ENCODE peak calls at places on chromosomes 12 and 14, in eight cellular contexts. One of them, this sample, is unnamed. For H3K4me1, the result is how much of the 10 kb centered on the place peaks cover.

GRCh38 chr12:13173012-13173441 is 23.5 kb upstream of the EMP1 start:
- DNase-seq in mesendoderm: no peak
- DNase-seq in spleen: no peak
- DNase-seq in right cardiac atrium: no peak
- DNase-seq in heart right ventricle: no peak
- DNase-seq in neural progenitor cell: no peak
- DNase-seq in HepG2: no peak
- DNase-seq in A549: no peak
- DNase-seq in this sample: no peak

GRCh38 chr14:100859781-100860180 is 33.9 kb downstream of the MEG3 start:
- DNase-seq in neural progenitor cell: no peak
- DNase-seq in spleen: peak
- DNase-seq in mesendoderm: no peak
- DNase-seq in A549: no peak
- DNase-seq in heart right ventricle: no peak
- DNase-seq in right cardiac atrium: peak
- DNase-seq in HepG2: no peak
- DNase-seq in this sample: no peak

GRCh38 chr12:107352347-107353081 is 259.2 kb upstream of the CRY1 start:
- DNase-seq in heart right ventricle: no peak
- DNase-seq in right cardiac atrium: no peak
- DNase-seq in HepG2: peak
- DNase-seq in A549: peak
- DNase-seq in spleen: no peak
- DNase-seq in mesendoderm: no peak
- DNase-seq in neural progenitor cell: no peak
- DNase-seq in this sample: no peak

GRCh38 chr12:123270380-123271181 is 1.1 kb downstream of the CDK2AP1 start:
- DNase-seq in mesendoderm: no peak
- DNase-seq in neural progenitor cell: peak
- DNase-seq in HepG2: peak
- DNase-seq in spleen: peak
- DNase-seq in heart right ventricle: peak
- DNase-seq in A549: no peak
- DNase-seq in right cardiac atrium: peak
- DNase-seq in this sample: peak

GRCh38 chr14:52678591-52678990 is 16.8 kb downstream of the ERO1A start:
- DNase-seq in heart right ventricle: no peak
- DNase-seq in spleen: no peak
- DNase-seq in neural progenitor cell: no peak
- DNase-seq in A549: peak
- DNase-seq in mesendoderm: peak
- DNase-seq in HepG2: peak
- DNase-seq in right cardiac atrium: no peak
- DNase-seq in this sample: no peak

GRCh38 chr14:57009585-57010515 is 199.6 kb upstream of the OTX2 start:
- DNase-seq in right cardiac atrium: no peak
- DNase-seq in mesendoderm: peak
- DNase-seq in heart right ventricle: no peak
- DNase-seq in HepG2: no peak
- DNase-seq in spleen: no peak
- DNase-seq in A549: no peak
- DNase-seq in neural progenitor cell: no peak
- DNase-seq in this sample: no peak

GRCh38 chr12:30862486-30862885 is 64.1 kb upstream of the TSPAN11 start:
- DNase-seq in mesendoderm: no peak
- DNase-seq in right cardiac atrium: peak
- DNase-seq in neural progenitor cell: no peak
- DNase-seq in HepG2: no peak
- DNase-seq in spleen: no peak
- DNase-seq in A549: no peak
- DNase-seq in heart right ventricle: peak
- DNase-seq in this sample: peak

GRCh38 chr12:112599871-112600270 is 181.1 kb downstream of the PTPN11 start:
- DNase-seq in mesendoderm: no peak
- DNase-seq in right cardiac atrium: no peak
- DNase-seq in HepG2: peak
- DNase-seq in spleen: no peak
- DNase-seq in neural progenitor cell: no peak
- DNase-seq in heart right ventricle: no peak
- DNase-seq in A549: no peak
- DNase-seq in this sample: no peak

GRCh38 chr14:71891970-71892369 is 40.3 kb upstream of the RGS6 start:
- DNase-seq in heart right ventricle: no peak
- DNase-seq in spleen: no peak
- DNase-seq in A549: no peak
- DNase-seq in mesendoderm: peak
- DNase-seq in neural progenitor cell: peak
- DNase-seq in right cardiac atrium: no peak
- DNase-seq in HepG2: no peak
- DNase-seq in this sample: no peak

GRCh38 chr12:123761841-123762714 is at the start of gene DNAH10:
- DNase-seq in A549: no peak
- DNase-seq in heart right ventricle: no peak
- DNase-seq in neural progenitor cell: peak
- DNase-seq in spleen: peak
- DNase-seq in right cardiac atrium: peak
- DNase-seq in HepG2: peak
- DNase-seq in mesendoderm: peak
- DNase-seq in this sample: no peak

GRCh38 chr12:5260591-5261086 is 171.3 kb upstream of the NTF3 start:
- DNase-seq in spleen: no peak
- DNase-seq in A549: no peak
- DNase-seq in mesendoderm: no peak
- DNase-seq in right cardiac atrium: no peak
- DNase-seq in neural progenitor cell: no peak
- DNase-seq in HepG2: no peak
- DNase-seq in heart right ventricle: no peak
- DNase-seq in this sample: no peak

GRCh38 chr12:1606021-1606622 is 11.7 kb upstream of the FBXL14 start:
- DNase-seq in right cardiac atrium: peak
- DNase-seq in heart right ventricle: peak
- DNase-seq in HepG2: peak
- DNase-seq in A549: peak
- DNase-seq in spleen: peak
- DNase-seq in neural progenitor cell: no peak
- DNase-seq in mesendoderm: peak
- DNase-seq in this sample: peak

GRCh38 chr12:113476093-113476986 is 4.7 kb upstream of the LHX5 start:
- DNase-seq in mesendoderm: no peak
- DNase-seq in right cardiac atrium: no peak
- DNase-seq in HepG2: no peak
- DNase-seq in spleen: no peak
- DNase-seq in A549: no peak
- DNase-seq in heart right ventricle: no peak
- DNase-seq in neural progenitor cell: peak
- DNase-seq in this sample: no peak

GRCh38 chr12:46342562-46343033 is 30.0 kb downstream of the SLC38A2 start:
- DNase-seq in mesendoderm: peak
- DNase-seq in right cardiac atrium: no peak
- DNase-seq in A549: no peak
- DNase-seq in HepG2: peak
- DNase-seq in spleen: no peak
- DNase-seq in neural progenitor cell: peak
- DNase-seq in heart right ventricle: no peak
- DNase-seq in this sample: no peak

GRCh38 chr12:99436584-99436983 is 211.0 kb upstream of the GARIN6 start:
- DNase-seq in heart right ventricle: no peak
- DNase-seq in neural progenitor cell: no peak
- DNase-seq in mesendoderm: no peak
- DNase-seq in right cardiac atrium: no peak
- DNase-seq in spleen: no peak
- DNase-seq in HepG2: no peak
- DNase-seq in A549: no peak
- DNase-seq in this sample: no peak

GRCh38 chr12:52058631-52059324 is 7.5 kb downstream of the NR4A1 start:
- DNase-seq in A549: no peak
- DNase-seq in heart right ventricle: no peak
- DNase-seq in neural progenitor cell: no peak
- DNase-seq in right cardiac atrium: peak
- DNase-seq in spleen: no peak
- DNase-seq in HepG2: no peak
- DNase-seq in mesendoderm: no peak
- DNase-seq in this sample: no peak

GRCh38 chr12:9260931-9261330 is 52.7 kb upstream of the PZP start:
- DNase-seq in mesendoderm: no peak
- DNase-seq in HepG2: no peak
- DNase-seq in A549: no peak
- DNase-seq in spleen: no peak
- DNase-seq in heart right ventricle: no peak
- DNase-seq in right cardiac atrium: no peak
- DNase-seq in neural progenitor cell: no peak
- DNase-seq in this sample: no peak

GRCh38 chr14:47346849-47347248 is 328.6 kb downstream of the MDGA2 start:
- DNase-seq in heart right ventricle: no peak
- DNase-seq in A549: no peak
- DNase-seq in HepG2: no peak
- DNase-seq in mesendoderm: no peak
- DNase-seq in spleen: no peak
- DNase-seq in neural progenitor cell: no peak
- DNase-seq in right cardiac atrium: no peak
- DNase-seq in this sample: no peak

GRCh38 chr12:72368719-72369505 is 96.7 kb downstream of the TRHDE start:
- DNase-seq in A549: no peak
- DNase-seq in right cardiac atrium: no peak
- DNase-seq in spleen: no peak
- DNase-seq in neural progenitor cell: no peak
- DNase-seq in heart right ventricle: no peak
- DNase-seq in HepG2: peak
- DNase-seq in mesendoderm: no peak
- DNase-seq in this sample: no peak

GRCh38 chr14:77023001-77023996 is 5.2 kb downstream of the IRF2BPL start:
- DNase-seq in mesendoderm: peak
- DNase-seq in heart right ventricle: no peak
- DNase-seq in A549: no peak
- DNase-seq in neural progenitor cell: peak
- DNase-seq in HepG2: peak
- DNase-seq in right cardiac atrium: peak
- DNase-seq in spleen: no peak
- DNase-seq in this sample: no peak

GRCh38 chr12:51977320-51977753 is 25.8 kb downstream of the ACVR1B start:
- DNase-seq in neural progenitor cell: no peak
- DNase-seq in right cardiac atrium: no peak
- DNase-seq in mesendoderm: no peak
- DNase-seq in A549: no peak
- DNase-seq in spleen: no peak
- DNase-seq in HepG2: peak
- DNase-seq in heart right ventricle: no peak
- DNase-seq in this sample: no peak

GRCh38 chr12:100399095-100399494 is 42.2 kb downstream of the SLC17A8 start:
- DNase-seq in HepG2: no peak
- DNase-seq in heart right ventricle: no peak
- DNase-seq in spleen: no peak
- DNase-seq in A549: no peak
- DNase-seq in mesendoderm: no peak
- DNase-seq in right cardiac atrium: no peak
- DNase-seq in neural progenitor cell: no peak
- DNase-seq in this sample: no peak

GRCh38 chr12:124653169-124653931 is 85.9 kb upstream of the NCOR2 start:
- DNase-seq in mesendoderm: no peak
- DNase-seq in spleen: no peak
- DNase-seq in HepG2: no peak
- DNase-seq in right cardiac atrium: peak
- DNase-seq in A549: no peak
- DNase-seq in heart right ventricle: no peak
- DNase-seq in neural progenitor cell: no peak
- DNase-seq in this sample: peak

GRCh38 chr14:51869426-51870113 is 9.2 kb downstream of the GNG2 start:
- DNase-seq in neural progenitor cell: no peak
- DNase-seq in spleen: no peak
- DNase-seq in mesendoderm: no peak
- DNase-seq in right cardiac atrium: no peak
- DNase-seq in HepG2: no peak
- DNase-seq in heart right ventricle: no peak
- DNase-seq in A549: no peak
- DNase-seq in this sample: no peak

GRCh38 chr12:129696952-129697351 is 206.9 kb downstream of the TMEM132D start:
- DNase-seq in mesendoderm: no peak
- DNase-seq in neural progenitor cell: no peak
- DNase-seq in spleen: no peak
- DNase-seq in A549: no peak
- DNase-seq in HepG2: no peak
- DNase-seq in heart right ventricle: no peak
- DNase-seq in right cardiac atrium: no peak
- DNase-seq in this sample: no peak

GRCh38 chr12:93456077-93456476 is 11.2 kb upstream of the MRPL42 start:
- DNase-seq in right cardiac atrium: no peak
- DNase-seq in HepG2: no peak
- DNase-seq in mesendoderm: no peak
- DNase-seq in neural progenitor cell: no peak
- DNase-seq in spleen: no peak
- DNase-seq in heart right ventricle: no peak
- DNase-seq in A549: no peak
- DNase-seq in this sample: no peak
- H3K4me1 ChIP-seq in right cardiac atrium: under half
- H3K4me1 ChIP-seq in HepG2: half or more
- H3K4me1 ChIP-seq in mesendoderm: under half
- H3K4me1 ChIP-seq in neural progenitor cell: under half
- H3K4me1 ChIP-seq in spleen: under half
- H3K4me1 ChIP-seq in heart right ventricle: under half
- H3K4me1 ChIP-seq in A549: under half
- H3K4me1 ChIP-seq in this sample: under half

GRCh38 chr12:109120095-109120494 is 3.7 kb downstream of the ACACB start:
- DNase-seq in heart right ventricle: no peak
- DNase-seq in right cardiac atrium: no peak
- DNase-seq in HepG2: no peak
- DNase-seq in spleen: peak
- DNase-seq in neural progenitor cell: no peak
- DNase-seq in A549: no peak
- DNase-seq in mesendoderm: no peak
- DNase-seq in this sample: no peak
- H3K4me1 ChIP-seq in heart right ventricle: half or more
- H3K4me1 ChIP-seq in right cardiac atrium: under half
- H3K4me1 ChIP-seq in HepG2: under half
- H3K4me1 ChIP-seq in spleen: under half
- H3K4me1 ChIP-seq in neural progenitor cell: under half
- H3K4me1 ChIP-seq in A549: under half
- H3K4me1 ChIP-seq in mesendoderm: under half
- H3K4me1 ChIP-seq in this sample: half or more

GRCh38 chr14:99733551-99734405 is 49.7 kb downstream of the CYP46A1 start:
- DNase-seq in heart right ventricle: no peak
- DNase-seq in neural progenitor cell: no peak
- DNase-seq in spleen: peak
- DNase-seq in HepG2: no peak
- DNase-seq in right cardiac atrium: peak
- DNase-seq in A549: no peak
- DNase-seq in mesendoderm: no peak
- DNase-seq in this sample: peak
- H3K4me1 ChIP-seq in heart right ventricle: half or more
- H3K4me1 ChIP-seq in neural progenitor cell: under half
- H3K4me1 ChIP-seq in spleen: under half
- H3K4me1 ChIP-seq in HepG2: half or more
- H3K4me1 ChIP-seq in right cardiac atrium: under half
- H3K4me1 ChIP-seq in A549: under half
- H3K4me1 ChIP-seq in mesendoderm: under half
- H3K4me1 ChIP-seq in this sample: half or more

DNA sequence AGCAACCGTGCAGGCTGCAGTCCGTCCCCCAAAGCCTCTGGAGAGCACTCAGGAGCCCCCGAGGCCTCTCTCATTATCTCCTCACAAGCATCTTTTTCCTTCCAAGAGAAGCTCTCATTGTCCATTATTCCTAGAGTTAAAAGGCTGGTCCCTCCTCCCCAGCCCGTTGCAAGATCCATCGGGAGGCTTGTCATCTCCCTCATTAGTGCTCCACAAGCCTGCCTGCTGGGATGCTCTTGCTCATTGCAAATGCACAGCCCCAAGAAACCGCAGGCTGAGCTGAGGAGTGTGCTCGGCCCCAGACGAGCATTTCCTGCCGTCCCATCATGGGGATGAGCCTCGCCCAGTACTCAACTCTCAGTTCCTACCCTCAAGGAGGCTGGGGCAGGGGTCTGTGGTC is 23.3 kb downstream of the NUAK1 start:
- DNase-seq in right cardiac atrium: no peak
- DNase-seq in heart right ventricle: no peak
- DNase-seq in spleen: no peak
- DNase-seq in mesendoderm: no peak
- DNase-seq in neural progenitor cell: peak
- DNase-seq in A549: no peak
- DNase-seq in HepG2: no peak
- DNase-seq in this sample: no peak
- H3K4me1 ChIP-seq in right cardiac atrium: half or more
- H3K4me1 ChIP-seq in heart right ventricle: half or more
- H3K4me1 ChIP-seq in spleen: under half
- H3K4me1 ChIP-seq in mesendoderm: under half
- H3K4me1 ChIP-seq in neural progenitor cell: under half
- H3K4me1 ChIP-seq in A549: half or more
- H3K4me1 ChIP-seq in HepG2: half or more
- H3K4me1 ChIP-seq in this sample: half or more